ENCODE peak calls at places on chromosomes 5 and 9, in six cellular contexts. One of them, this sample, is unnamed.

GRCh38 chr9:35717132-35717870 is 14.7 kb downstream of the TLN1 start:
- DNase-seq in GM12864: no peak
- DNase-seq in GM13977: no peak
- DNase-seq in progenitor cell of endocrine pancreas: no peak
- DNase-seq in testis: no peak
- DNase-seq in IMR-90: no peak
- DNase-seq in this sample: no peak

GRCh38 chr5:32712463-32713395 is 1.6 kb downstream of the NPR3 start:
- DNase-seq in GM12864: no peak
- DNase-seq in GM13977: peak; percentile 23
- DNase-seq in progenitor cell of endocrine pancreas: no peak
- DNase-seq in testis: no peak
- DNase-seq in IMR-90: peak; percentile 35
- DNase-seq in this sample: no peak

GRCh38 chr5:129506092-129506491 is 46.0 kb downstream of the ADAMTS19 start:
- DNase-seq in GM12864: no peak
- DNase-seq in GM13977: no peak
- DNase-seq in progenitor cell of endocrine pancreas: no peak
- DNase-seq in testis: no peak
- DNase-seq in IMR-90: peak; percentile 23
- DNase-seq in this sample: no peak

GRCh38 chr5:2430606-2431005 is 320.9 kb downstream of the IRX2 start:
- DNase-seq in GM12864: no peak
- DNase-seq in GM13977: no peak
- DNase-seq in progenitor cell of endocrine pancreas: no peak
- DNase-seq in testis: no peak
- DNase-seq in IMR-90: no peak
- DNase-seq in this sample: no peak

GRCh38 chr5:53479045-53479655 is 1.3 kb upstream of the FST start:
- DNase-seq in GM12864: no peak
- DNase-seq in GM13977: peak; percentile 42
- DNase-seq in progenitor cell of endocrine pancreas: no peak
- DNase-seq in testis: no peak
- DNase-seq in IMR-90: peak; percentile 48
- DNase-seq in this sample: peak; percentile 25

GRCh38 chr9:129644365-129644764 is 2.4 kb upstream of the ASB6 start:
- DNase-seq in GM12864: no peak
- DNase-seq in GM13977: no peak
- DNase-seq in progenitor cell of endocrine pancreas: no peak
- DNase-seq in testis: no peak
- DNase-seq in IMR-90: no peak
- DNase-seq in this sample: no peak

GRCh38 chr5:175649967-175650366 is 7.9 kb upstream of the HRH2 start:
- DNase-seq in GM12864: no peak
- DNase-seq in GM13977: no peak
- DNase-seq in progenitor cell of endocrine pancreas: no peak
- DNase-seq in testis: no peak
- DNase-seq in IMR-90: no peak
- DNase-seq in this sample: no peak

GRCh38 chr5:156120777-156121176 is 206.2 kb upstream of the SGCD start:
- DNase-seq in GM12864: no peak
- DNase-seq in GM13977: no peak
- DNase-seq in progenitor cell of endocrine pancreas: no peak
- DNase-seq in testis: peak; percentile 13
- DNase-seq in IMR-90: no peak
- DNase-seq in this sample: no peak

GRCh38 chr9:130396581-130396980 is 48.2 kb upstream of the ASS1 start:
- DNase-seq in GM12864: no peak
- DNase-seq in GM13977: no peak
- DNase-seq in progenitor cell of endocrine pancreas: no peak
- DNase-seq in testis: no peak
- DNase-seq in IMR-90: no peak
- DNase-seq in this sample: no peak

GRCh38 chr5:15183520-15183919 is 311.9 kb upstream of the ANKH start:
- DNase-seq in GM12864: no peak
- DNase-seq in GM13977: no peak
- DNase-seq in progenitor cell of endocrine pancreas: no peak
- DNase-seq in testis: no peak
- DNase-seq in IMR-90: peak; percentile 6
- DNase-seq in this sample: no peak
- TF ChIP-seq CTCF in GM12864: no peak
- TF ChIP-seq CTCF in GM13977: no peak
- TF ChIP-seq CTCF in progenitor cell of endocrine pancreas: peak; percentile 30
- TF ChIP-seq CTCF in testis: no peak
- TF ChIP-seq CTCF in IMR-90: peak; percentile 24
- TF ChIP-seq CTCF in this sample: no peak

DNA sequence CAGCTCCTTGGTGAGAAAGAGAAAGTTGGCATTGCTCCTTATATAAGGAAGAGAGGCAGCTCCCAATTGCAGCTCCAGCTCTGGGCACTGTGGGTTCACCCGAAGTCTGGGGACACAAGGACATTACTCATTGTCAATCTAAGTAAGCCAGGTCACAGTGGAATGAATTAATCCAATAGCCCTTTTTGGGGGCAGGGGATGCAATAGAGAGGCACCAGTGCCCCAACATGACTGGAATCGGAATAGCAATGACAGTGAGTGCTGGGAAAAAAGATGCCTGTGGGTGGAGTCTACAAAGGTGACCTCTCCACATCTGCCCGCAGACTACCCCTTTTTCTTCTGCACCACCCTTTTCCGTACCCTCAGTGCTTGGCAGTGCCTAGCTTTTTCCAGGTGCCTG is 11.1 kb upstream of the NEUROG1 start:
- DNase-seq in GM12864: no peak
- DNase-seq in GM13977: no peak
- DNase-seq in progenitor cell of endocrine pancreas: no peak
- DNase-seq in testis: no peak
- DNase-seq in IMR-90: no peak
- DNase-seq in this sample: no peak
- TF ChIP-seq CTCF in GM12864: no peak
- TF ChIP-seq CTCF in GM13977: no peak
- TF ChIP-seq CTCF in progenitor cell of endocrine pancreas: no peak
- TF ChIP-seq CTCF in testis: no peak
- TF ChIP-seq CTCF in IMR-90: no peak
- TF ChIP-seq CTCF in this sample: no peak

DNA sequence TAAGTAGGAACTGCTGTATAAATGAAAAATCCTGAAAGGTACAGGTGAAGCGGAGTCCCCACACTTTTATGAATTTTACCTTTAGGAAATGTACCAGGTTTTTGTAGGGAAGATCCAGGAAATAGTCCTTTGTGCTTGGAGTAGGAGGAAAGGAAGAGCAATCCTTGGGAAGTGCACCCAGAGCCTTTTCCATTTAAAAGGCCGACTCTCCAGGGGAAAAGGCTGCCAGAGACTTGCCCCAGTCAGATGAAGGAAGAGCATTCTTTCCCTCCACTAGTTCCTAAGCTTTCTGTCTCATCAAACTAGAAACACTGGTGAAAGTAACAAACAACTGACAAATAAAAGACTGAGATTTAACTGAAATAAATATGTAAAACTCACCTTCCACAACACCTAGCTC is 779.4 kb upstream of the CDH6 start:
- DNase-seq in GM12864: no peak
- DNase-seq in GM13977: no peak
- DNase-seq in progenitor cell of endocrine pancreas: no peak
- DNase-seq in testis: no peak
- DNase-seq in IMR-90: no peak
- DNase-seq in this sample: no peak
- TF ChIP-seq CTCF in GM12864: no peak
- TF ChIP-seq CTCF in GM13977: no peak
- TF ChIP-seq CTCF in progenitor cell of endocrine pancreas: no peak
- TF ChIP-seq CTCF in testis: no peak
- TF ChIP-seq CTCF in IMR-90: no peak
- TF ChIP-seq CTCF in this sample: no peak

DNA sequence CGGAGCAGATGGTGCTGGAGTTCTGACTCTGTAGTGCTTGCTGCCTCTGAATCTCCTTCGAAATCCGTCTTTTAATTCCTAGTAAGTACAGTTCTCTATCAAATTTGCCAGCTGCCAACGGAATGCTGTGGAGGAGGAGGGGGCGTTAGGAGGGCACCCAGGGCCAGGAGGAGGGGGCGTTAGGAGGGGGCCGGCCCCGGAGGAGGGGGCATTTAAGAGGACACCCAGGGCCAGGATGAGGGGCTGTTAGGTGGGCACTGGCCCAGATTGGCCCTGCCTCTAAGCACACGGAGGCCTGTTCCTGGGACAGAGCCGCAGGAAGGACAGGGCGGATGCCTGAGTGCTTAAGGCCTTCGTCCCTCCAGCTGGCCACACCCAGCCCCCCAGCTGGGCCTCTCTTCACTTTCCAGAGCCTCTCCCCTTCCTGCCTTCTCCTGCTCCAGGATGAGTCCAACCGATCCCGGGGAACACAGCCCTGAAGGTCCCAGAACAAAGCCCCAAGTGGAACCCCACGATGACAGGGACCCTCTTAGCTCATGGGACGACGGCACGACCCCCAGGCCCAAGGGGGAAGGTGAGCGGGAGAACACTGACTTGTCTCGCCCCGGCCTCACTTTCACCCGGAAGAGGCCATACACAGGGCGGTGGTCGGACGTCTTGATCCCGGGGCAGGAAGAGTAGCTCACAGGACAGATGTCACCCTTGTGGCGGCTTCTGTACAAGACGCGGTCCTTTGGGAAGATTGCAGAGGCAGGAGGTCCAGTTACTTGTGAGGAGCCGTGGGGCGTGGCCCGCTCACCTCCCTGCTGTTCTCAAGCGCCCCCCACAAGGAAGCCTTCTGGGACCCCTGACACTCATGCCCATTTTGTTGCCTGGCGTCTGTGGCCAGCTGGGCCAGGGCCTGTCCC is 9.7 kb downstream of the INPP5E start:
- DNase-seq in GM12864: no peak
- DNase-seq in GM13977: no peak
- DNase-seq in progenitor cell of endocrine pancreas: no peak
- DNase-seq in testis: no peak
- DNase-seq in IMR-90: no peak
- DNase-seq in this sample: no peak
- TF ChIP-seq CTCF in GM12864: no peak
- TF ChIP-seq CTCF in GM13977: no peak
- TF ChIP-seq CTCF in progenitor cell of endocrine pancreas: no peak
- TF ChIP-seq CTCF in testis: no peak
- TF ChIP-seq CTCF in IMR-90: no peak
- TF ChIP-seq CTCF in this sample: no peak

DNA sequence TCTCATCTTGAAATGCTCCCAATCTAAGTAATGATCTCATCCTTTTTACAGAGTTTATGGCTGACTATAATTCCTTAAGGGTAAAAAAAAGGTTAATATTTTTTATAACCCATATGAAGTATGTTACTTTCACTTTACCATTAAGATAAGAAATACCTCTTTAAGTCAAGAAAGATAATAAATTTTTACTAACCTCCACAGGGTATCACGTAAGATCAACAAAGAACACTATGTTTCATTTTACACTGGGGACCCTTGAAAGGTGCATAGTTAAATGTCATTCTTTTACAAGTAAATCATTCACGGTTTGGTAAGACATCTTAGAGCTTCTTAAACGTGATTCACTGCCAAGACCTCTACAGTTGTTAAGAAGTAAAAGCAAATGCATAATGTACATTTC is 472.7 kb upstream of the CDH9 start:
- DNase-seq in GM12864: no peak
- DNase-seq in GM13977: no peak
- DNase-seq in progenitor cell of endocrine pancreas: no peak
- DNase-seq in testis: no peak
- DNase-seq in IMR-90: no peak
- DNase-seq in this sample: no peak
- TF ChIP-seq CTCF in GM12864: no peak
- TF ChIP-seq CTCF in GM13977: no peak
- TF ChIP-seq CTCF in progenitor cell of endocrine pancreas: no peak
- TF ChIP-seq CTCF in testis: no peak
- TF ChIP-seq CTCF in IMR-90: no peak
- TF ChIP-seq CTCF in this sample: no peak

GRCh38 chr5:95238560-95239325 is 46.2 kb downstream of the MCTP1 start:
- DNase-seq in GM12864: no peak
- DNase-seq in GM13977: peak; percentile 10
- DNase-seq in progenitor cell of endocrine pancreas: no peak
- DNase-seq in testis: no peak
- DNase-seq in IMR-90: peak; percentile 1
- DNase-seq in this sample: no peak
- TF ChIP-seq CTCF in GM12864: peak; percentile 16
- TF ChIP-seq CTCF in GM13977: peak; percentile 41
- TF ChIP-seq CTCF in progenitor cell of endocrine pancreas: peak; percentile 17
- TF ChIP-seq CTCF in testis: no peak
- TF ChIP-seq CTCF in IMR-90: no peak
- TF ChIP-seq CTCF in this sample: peak; percentile 41

GRCh38 chr9:107674252-107674936 is 184.8 kb upstream of the KLF4 start:
- DNase-seq in GM12864: no peak
- DNase-seq in GM13977: no peak
- DNase-seq in progenitor cell of endocrine pancreas: no peak
- DNase-seq in testis: no peak
- DNase-seq in IMR-90: no peak
- DNase-seq in this sample: no peak

GRCh38 chr9:107675476-107676264 is 186.1 kb upstream of the KLF4 start:
- DNase-seq in GM12864: no peak
- DNase-seq in GM13977: no peak
- DNase-seq in progenitor cell of endocrine pancreas: no peak
- DNase-seq in testis: no peak
- DNase-seq in IMR-90: no peak
- DNase-seq in this sample: no peak

GRCh38 chr9:107671588-107671987 is 182.0 kb upstream of the KLF4 start:
- DNase-seq in GM12864: no peak
- DNase-seq in GM13977: no peak
- DNase-seq in progenitor cell of endocrine pancreas: no peak
- DNase-seq in testis: no peak
- DNase-seq in IMR-90: no peak
- DNase-seq in this sample: no peak

DNA sequence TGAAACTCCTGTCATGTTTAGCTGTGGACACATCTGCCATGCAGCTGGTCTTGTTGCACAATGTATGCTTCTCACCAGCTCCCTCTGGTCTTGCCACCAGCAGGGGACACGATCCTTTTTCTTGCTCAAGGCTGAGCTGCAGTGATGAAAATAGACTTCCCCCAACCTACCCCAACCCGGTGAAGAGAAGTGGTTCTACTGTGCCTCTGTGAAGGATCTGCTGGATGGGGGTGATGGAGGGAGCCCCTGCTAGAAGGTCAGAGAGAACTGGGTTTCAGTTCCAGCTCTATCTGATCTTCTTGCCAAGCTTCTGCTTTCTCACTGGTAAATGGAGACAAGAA is 185.3 kb upstream of the KLF4 start:
- DNase-seq in GM12864: no peak
- DNase-seq in GM13977: no peak
- DNase-seq in progenitor cell of endocrine pancreas: no peak
- DNase-seq in testis: peak; percentile 18
- DNase-seq in IMR-90: no peak
- DNase-seq in this sample: no peak
- TF ChIP-seq CTCF in GM12864: no peak
- TF ChIP-seq CTCF in GM13977: no peak
- TF ChIP-seq CTCF in progenitor cell of endocrine pancreas: no peak
- TF ChIP-seq CTCF in testis: no peak
- TF ChIP-seq CTCF in IMR-90: no peak
- TF ChIP-seq CTCF in this sample: no peak